ENCODE peak calls at places on chromosomes 5 and 9, in four cellular contexts. One of them, this sample, is unnamed.

GRCh38 chr9:96453625-96454024 is 3.7 kb downstream of the HABP4 start:
- DNase-seq in HepG2: peak; percentile 25
- DNase-seq in K562: no peak
- DNase-seq in GM12878: no peak
- DNase-seq in this sample: peak; percentile 31

GRCh38 chr9:137057545-137057944 is 3.7 kb upstream of the ENTPD2 start:
- DNase-seq in K562: no peak
- DNase-seq in GM12878: no peak
- DNase-seq in HepG2: no peak
- DNase-seq in this sample: no peak

GRCh38 chr9:103707181-103707580 is 386.9 kb upstream of the SMC2 start:
- DNase-seq in GM12878: no peak
- DNase-seq in HepG2: no peak
- DNase-seq in K562: no peak
- DNase-seq in this sample: no peak

GRCh38 chr5:143229896-143230675 is 173.4 kb downstream of the NR3C1 start:
- DNase-seq in HepG2: peak; percentile 37
- DNase-seq in K562: no peak
- DNase-seq in GM12878: peak; percentile 99
- DNase-seq in this sample: no peak

GRCh38 chr9:88759374-88759773 is 224.4 kb downstream of the NXNL2 start:
- DNase-seq in K562: no peak
- DNase-seq in GM12878: no peak
- DNase-seq in HepG2: no peak
- DNase-seq in this sample: no peak

GRCh38 chr9:16828335-16829281 is 41.9 kb downstream of the BNC2 start:
- DNase-seq in HepG2: no peak
- DNase-seq in GM12878: no peak
- DNase-seq in K562: no peak
- DNase-seq in this sample: peak; percentile 28

GRCh38 chr9:21153688-21154608 is 12.3 kb upstream of the IFNW1 start:
- DNase-seq in HepG2: no peak
- DNase-seq in GM12878: no peak
- DNase-seq in K562: no peak
- DNase-seq in this sample: peak; percentile 58

GRCh38 chr9:136339173-136339957 is 12.0 kb downstream of the GPSM1 start:
- DNase-seq in K562: peak; percentile 71
- DNase-seq in HepG2: peak; percentile 62
- DNase-seq in GM12878: no peak
- DNase-seq in this sample: peak; percentile 49

GRCh38 chr5:155081618-155082017 is 68.1 kb downstream of the KIF4B start:
- DNase-seq in K562: no peak
- DNase-seq in HepG2: no peak
- DNase-seq in GM12878: no peak
- DNase-seq in this sample: no peak

GRCh38 chr5:155080721-155081120 is 67.2 kb downstream of the KIF4B start:
- DNase-seq in K562: no peak
- DNase-seq in HepG2: no peak
- DNase-seq in GM12878: no peak
- DNase-seq in this sample: no peak

GRCh38 chr5:155079698-155080097 is 66.1 kb downstream of the KIF4B start:
- DNase-seq in K562: no peak
- DNase-seq in GM12878: no peak
- DNase-seq in HepG2: no peak
- DNase-seq in this sample: no peak

GRCh38 chr5:155085282-155085990 is 71.9 kb downstream of the KIF4B start:
- DNase-seq in GM12878: no peak
- DNase-seq in K562: no peak
- DNase-seq in HepG2: no peak
- DNase-seq in this sample: no peak

DNA sequence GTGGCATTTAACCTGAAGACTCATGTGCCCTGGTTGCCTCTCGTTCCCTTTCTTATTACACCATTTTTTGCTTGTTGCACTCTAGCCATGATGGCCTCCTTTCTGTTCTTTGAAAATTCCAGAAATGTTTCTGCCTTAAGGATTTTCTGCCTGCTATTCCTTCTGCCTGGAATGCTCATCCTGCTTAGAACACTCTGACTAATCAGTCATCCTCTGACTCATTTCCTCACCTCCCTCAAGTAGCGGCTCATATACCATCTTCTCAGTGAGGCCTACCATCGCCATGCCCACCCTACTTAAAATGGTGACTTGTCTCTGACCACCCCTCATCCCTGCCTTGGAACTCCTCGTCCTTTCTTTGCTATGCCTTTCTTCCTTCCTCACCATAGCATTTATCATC is 68.8 kb downstream of the KIF4B start:
- DNase-seq in GM12878: no peak
- DNase-seq in HepG2: no peak
- DNase-seq in K562: no peak
- DNase-seq in this sample: peak; percentile 63
- TF ChIP-seq MYC in GM12878: no peak
- TF ChIP-seq MYC in HepG2: no peak
- TF ChIP-seq MYC in K562: no peak
- TF ChIP-seq MYC in this sample: no peak

DNA sequence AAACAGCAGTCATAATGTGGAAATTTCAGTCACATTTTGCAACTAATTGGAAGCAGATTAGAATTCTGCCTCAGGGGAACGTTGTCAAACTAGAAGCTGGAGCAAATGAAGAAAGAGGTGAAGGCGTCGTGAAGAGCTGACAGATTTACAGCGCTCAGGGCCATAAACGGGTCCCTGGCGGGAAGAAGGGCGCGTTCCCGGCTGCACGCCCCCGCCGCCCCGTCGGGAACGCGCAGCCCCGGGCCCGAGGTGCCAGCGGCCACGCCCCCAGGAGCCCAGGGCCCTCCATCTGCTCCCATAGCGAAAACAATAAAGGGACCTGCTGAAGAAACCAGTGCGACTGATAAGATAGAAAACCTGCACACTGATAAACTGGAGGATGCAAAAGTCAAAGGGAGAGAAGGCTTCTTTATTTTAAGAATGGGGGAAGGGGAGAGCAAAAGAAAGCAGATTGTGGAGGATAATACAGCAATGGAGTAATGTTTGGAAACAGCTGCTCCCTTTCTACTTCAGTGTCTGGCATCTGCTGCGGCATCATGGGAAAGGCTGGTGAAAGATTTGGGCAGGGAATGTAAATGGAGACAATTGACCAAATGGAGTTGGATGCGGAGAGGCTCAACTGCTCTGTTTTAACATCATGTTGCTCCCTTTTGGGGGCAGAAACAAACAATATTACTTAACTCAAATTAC is 11.1 kb downstream of the ZNF608 start:
- DNase-seq in K562: peak; percentile 31
- DNase-seq in HepG2: no peak
- DNase-seq in GM12878: no peak
- DNase-seq in this sample: no peak
- H3K9ac ChIP-seq in K562: no peak overlapping the region
- H3K9ac ChIP-seq in HepG2: no peak overlapping the region
- H3K9ac ChIP-seq in GM12878: no peak overlapping the region
- H3K9ac ChIP-seq in this sample: no peak overlapping the region

DNA sequence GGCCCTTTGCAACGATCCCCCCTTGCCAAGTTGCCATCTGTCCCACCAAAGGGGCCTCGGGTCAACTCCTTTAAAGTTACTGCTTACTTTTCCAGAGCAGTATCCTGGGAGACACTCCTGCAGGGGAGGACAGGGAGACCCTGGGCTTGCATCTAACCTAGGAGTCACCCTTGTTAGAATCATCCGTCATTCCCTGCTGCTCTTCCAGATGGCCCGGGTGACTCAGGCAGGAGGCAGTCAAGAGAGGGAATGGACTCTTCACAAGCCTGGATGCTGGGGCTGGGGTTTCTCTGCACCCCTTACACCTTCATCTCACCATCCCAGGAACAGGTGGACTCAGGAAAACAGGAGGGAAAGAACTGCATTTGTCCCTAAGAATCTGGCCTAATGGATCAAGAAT is 175.6 kb downstream of the GABBR2 start:
- DNase-seq in GM12878: no peak
- DNase-seq in HepG2: no peak
- DNase-seq in K562: no peak
- DNase-seq in this sample: no peak
- TF ChIP-seq MYC in GM12878: no peak
- TF ChIP-seq MYC in HepG2: no peak
- TF ChIP-seq MYC in K562: no peak
- TF ChIP-seq MYC in this sample: no peak

GRCh38 chr9:126862461-126862830 is 2.0 kb downstream of the ZBTB34 start:
- DNase-seq in K562: no peak
- DNase-seq in GM12878: no peak
- DNase-seq in HepG2: no peak
- DNase-seq in this sample: no peak
- H3K9ac ChIP-seq in K562: peak overlapping the region; percentile 53
- H3K9ac ChIP-seq in GM12878: peak overlapping the region; percentile 77
- H3K9ac ChIP-seq in HepG2: peak overlapping the region; percentile 78
- H3K9ac ChIP-seq in this sample: no peak overlapping the region

DNA sequence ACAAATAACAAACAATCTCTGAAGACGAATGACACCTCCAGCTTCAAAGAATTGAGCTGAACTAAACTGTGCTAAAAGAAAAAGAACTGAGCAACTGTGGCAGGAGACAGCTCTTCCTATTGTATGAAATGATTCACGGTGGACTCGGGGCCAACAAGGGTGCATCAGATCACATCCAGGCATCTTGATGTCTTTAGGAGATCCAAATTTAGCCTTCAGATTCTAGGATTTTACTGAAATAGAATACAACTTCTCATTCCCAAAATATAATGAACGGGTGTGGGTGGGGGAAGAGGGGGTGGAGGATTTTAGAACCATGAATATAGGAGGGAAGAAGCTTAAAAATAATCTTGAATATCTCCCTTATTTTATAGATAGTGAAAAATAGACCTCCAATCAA is 631.8 kb downstream of the ELAVL2 start:
- DNase-seq in GM12878: no peak
- DNase-seq in K562: no peak
- DNase-seq in HepG2: no peak
- DNase-seq in this sample: no peak
- TF ChIP-seq MYC in GM12878: no peak
- TF ChIP-seq MYC in K562: no peak
- TF ChIP-seq MYC in HepG2: no peak
- TF ChIP-seq MYC in this sample: no peak

GRCh38 chr9:6034954-6035353 is 19.5 kb upstream of the RANBP6 start:
- DNase-seq in GM12878: no peak
- DNase-seq in K562: no peak
- DNase-seq in HepG2: peak; percentile 15
- DNase-seq in this sample: no peak
- H3K9ac ChIP-seq in GM12878: no peak overlapping the region
- H3K9ac ChIP-seq in K562: no peak overlapping the region
- H3K9ac ChIP-seq in HepG2: no peak overlapping the region
- H3K9ac ChIP-seq in this sample: no peak overlapping the region

GRCh38 chr5:96440185-96440538 is 7.1 kb upstream of the PCSK1 start:
- DNase-seq in GM12878: no peak
- DNase-seq in HepG2: no peak
- DNase-seq in K562: no peak
- DNase-seq in this sample: no peak
- TF ChIP-seq MYC in GM12878: no peak
- TF ChIP-seq MYC in HepG2: no peak
- TF ChIP-seq MYC in K562: no peak
- TF ChIP-seq MYC in this sample: no peak

GRCh38 chr9:93264338-93265125 is 80.6 kb downstream of the WNK2 start:
- DNase-seq in HepG2: no peak
- DNase-seq in GM12878: no peak
- DNase-seq in K562: peak; percentile 3
- DNase-seq in this sample: no peak
- H3K9ac ChIP-seq in HepG2: no peak overlapping the region
- H3K9ac ChIP-seq in GM12878: no peak overlapping the region
- H3K9ac ChIP-seq in K562: no peak overlapping the region
- H3K9ac ChIP-seq in this sample: no peak overlapping the region

DNA sequence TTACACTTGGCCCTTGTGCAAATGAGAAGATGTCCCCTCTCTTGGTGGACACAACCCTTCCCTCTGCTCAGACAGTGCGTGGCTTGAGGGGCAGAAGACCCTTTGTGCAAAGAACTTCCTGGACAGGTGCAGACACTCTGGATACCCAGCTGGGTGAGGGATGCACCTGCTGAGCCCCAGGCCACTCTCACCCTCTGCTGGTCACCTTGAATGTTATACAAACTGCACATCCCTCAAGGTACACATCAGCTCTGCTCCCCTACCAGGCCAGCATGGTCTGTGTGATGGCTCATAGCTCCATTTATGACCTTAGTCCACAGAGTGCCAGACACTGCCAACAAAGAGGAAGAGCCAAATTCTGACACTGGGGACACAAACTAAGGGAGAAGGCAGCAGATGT is 3.1 kb upstream of the DIRAS2 start:
- DNase-seq in K562: no peak
- DNase-seq in GM12878: no peak
- DNase-seq in HepG2: no peak
- DNase-seq in this sample: no peak
- TF ChIP-seq MYC in K562: no peak
- TF ChIP-seq MYC in GM12878: no peak
- TF ChIP-seq MYC in HepG2: no peak
- TF ChIP-seq MYC in this sample: no peak

DNA sequence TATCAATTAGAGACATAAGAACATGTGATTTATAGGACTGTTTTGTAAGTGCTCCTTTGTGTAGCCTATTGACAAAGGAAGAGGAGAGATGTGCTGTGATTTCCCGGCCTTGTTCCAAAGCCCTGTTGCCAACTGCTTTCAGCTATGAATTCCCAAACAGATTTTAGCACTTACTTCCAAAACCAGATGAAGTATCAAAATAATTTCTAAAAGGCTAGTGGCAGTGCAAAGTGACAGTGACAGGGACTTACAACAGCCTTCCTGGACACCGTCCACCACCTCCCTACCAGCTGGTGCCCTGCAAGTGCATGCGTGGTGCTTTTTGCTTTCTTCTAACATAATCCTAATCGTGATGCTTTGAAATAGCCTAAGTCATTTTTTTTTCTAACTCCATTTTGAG is 254.1 kb upstream of the ACTBL2 start:
- DNase-seq in GM12878: no peak
- DNase-seq in HepG2: no peak
- DNase-seq in K562: no peak
- DNase-seq in this sample: peak; percentile 5
- H3K9ac ChIP-seq in GM12878: no peak overlapping the region
- H3K9ac ChIP-seq in HepG2: no peak overlapping the region
- H3K9ac ChIP-seq in K562: no peak overlapping the region
- H3K9ac ChIP-seq in this sample: no peak overlapping the region